ENCODE peak calls at places on chromosomes 4 and X, in eight cellular contexts. One of them, this sample, is unnamed.
A peak's percentile ranks its signal among the peaks of the same experiment; 100 is the strongest.

GRCh38 chrX:105635794-105636193 is 186.5 kb upstream of the NRK start:
- DNase-seq in ELR: no peak
- DNase-seq in cardiac muscle cell: no peak
- DNase-seq in activated CD8-positive, alpha-beta memory T cell treated with anti-CD3 and anti-CD28 coated beads for 48 hours: no peak
- DNase-seq in glutamatergic neuron: no peak
- DNase-seq in fibroblast of lung: no peak
- DNase-seq in body of pancreas: no peak
- DNase-seq in NCI-H2171 treated with DMSO at 0.1 percent for 48 hours: no peak
- DNase-seq in this sample: no peak

GRCh38 chr4:673349-674091 is 556 bp downstream of the ATP5ME start:
- DNase-seq in ELR: peak; percentile 35
- DNase-seq in cardiac muscle cell: peak; percentile 35
- DNase-seq in activated CD8-positive, alpha-beta memory T cell treated with anti-CD3 and anti-CD28 coated beads for 48 hours: no peak
- DNase-seq in glutamatergic neuron: peak; percentile 39
- DNase-seq in fibroblast of lung: no peak
- DNase-seq in body of pancreas: peak; percentile 49
- DNase-seq in NCI-H2171 treated with DMSO at 0.1 percent for 48 hours: no peak
- DNase-seq in this sample: peak; percentile 62

GRCh38 chr4:159504634-159505033 is 401.8 kb downstream of the RAPGEF2 start:
- DNase-seq in ELR: peak; percentile 70
- DNase-seq in cardiac muscle cell: peak; percentile 58
- DNase-seq in activated CD8-positive, alpha-beta memory T cell treated with anti-CD3 and anti-CD28 coated beads for 48 hours: no peak
- DNase-seq in glutamatergic neuron: no peak
- DNase-seq in fibroblast of lung: peak; percentile 53
- DNase-seq in body of pancreas: no peak
- DNase-seq in NCI-H2171 treated with DMSO at 0.1 percent for 48 hours: no peak
- DNase-seq in this sample: no peak

GRCh38 chr4:6794189-6794588 is 11.7 kb downstream of the KIAA0232 start:
- DNase-seq in ELR: no peak
- DNase-seq in cardiac muscle cell: no peak
- DNase-seq in activated CD8-positive, alpha-beta memory T cell treated with anti-CD3 and anti-CD28 coated beads for 48 hours: no peak
- DNase-seq in glutamatergic neuron: no peak
- DNase-seq in fibroblast of lung: no peak
- DNase-seq in body of pancreas: no peak
- DNase-seq in NCI-H2171 treated with DMSO at 0.1 percent for 48 hours: no peak
- DNase-seq in this sample: no peak

GRCh38 chr4:3372933-3373465 is 68.8 kb upstream of the HGFAC start:
- DNase-seq in ELR: no peak
- DNase-seq in cardiac muscle cell: no peak
- DNase-seq in activated CD8-positive, alpha-beta memory T cell treated with anti-CD3 and anti-CD28 coated beads for 48 hours: no peak
- DNase-seq in glutamatergic neuron: no peak
- DNase-seq in fibroblast of lung: peak; percentile 54
- DNase-seq in body of pancreas: no peak
- DNase-seq in NCI-H2171 treated with DMSO at 0.1 percent for 48 hours: no peak
- DNase-seq in this sample: no peak

GRCh38 chr4:87543835-87544461 is 14.8 kb upstream of the SPARCL1 start:
- DNase-seq in ELR: peak; percentile 62
- DNase-seq in cardiac muscle cell: peak; percentile 80
- DNase-seq in activated CD8-positive, alpha-beta memory T cell treated with anti-CD3 and anti-CD28 coated beads for 48 hours: no peak
- DNase-seq in glutamatergic neuron: no peak
- DNase-seq in fibroblast of lung: peak; percentile 58
- DNase-seq in body of pancreas: no peak
- DNase-seq in NCI-H2171 treated with DMSO at 0.1 percent for 48 hours: peak; percentile 13
- DNase-seq in this sample: no peak

GRCh38 chr4:183541081-183542045 is 36.5 kb downstream of the ING2 start:
- DNase-seq in ELR: no peak
- DNase-seq in cardiac muscle cell: peak; percentile 15
- DNase-seq in activated CD8-positive, alpha-beta memory T cell treated with anti-CD3 and anti-CD28 coated beads for 48 hours: no peak
- DNase-seq in glutamatergic neuron: peak; percentile 44
- DNase-seq in fibroblast of lung: peak; percentile 9
- DNase-seq in body of pancreas: peak; percentile 52
- DNase-seq in NCI-H2171 treated with DMSO at 0.1 percent for 48 hours: no peak
- DNase-seq in this sample: no peak

GRCh38 chrX:155877288-155877687 is 3.9 kb upstream of the VAMP7 start:
- DNase-seq in ELR: no peak
- DNase-seq in cardiac muscle cell: no peak
- DNase-seq in activated CD8-positive, alpha-beta memory T cell treated with anti-CD3 and anti-CD28 coated beads for 48 hours: no peak
- DNase-seq in glutamatergic neuron: no peak
- DNase-seq in fibroblast of lung: no peak
- DNase-seq in body of pancreas: no peak
- DNase-seq in NCI-H2171 treated with DMSO at 0.1 percent for 48 hours: no peak
- DNase-seq in this sample: no peak

GRCh38 chrX:17291998-17292658 is 82.9 kb upstream of the NHS start:
- DNase-seq in ELR: no peak
- DNase-seq in cardiac muscle cell: peak; percentile 3
- DNase-seq in activated CD8-positive, alpha-beta memory T cell treated with anti-CD3 and anti-CD28 coated beads for 48 hours: no peak
- DNase-seq in glutamatergic neuron: no peak
- DNase-seq in fibroblast of lung: peak; percentile 30
- DNase-seq in body of pancreas: no peak
- DNase-seq in NCI-H2171 treated with DMSO at 0.1 percent for 48 hours: peak; percentile 2
- DNase-seq in this sample: no peak

GRCh38 chr4:5126857-5127256 is 75.6 kb downstream of the STK32B start:
- DNase-seq in ELR: no peak
- DNase-seq in cardiac muscle cell: no peak
- DNase-seq in activated CD8-positive, alpha-beta memory T cell treated with anti-CD3 and anti-CD28 coated beads for 48 hours: no peak
- DNase-seq in glutamatergic neuron: no peak
- DNase-seq in fibroblast of lung: no peak
- DNase-seq in body of pancreas: no peak
- DNase-seq in NCI-H2171 treated with DMSO at 0.1 percent for 48 hours: no peak
- DNase-seq in this sample: no peak

GRCh38 chr4:39120418-39120817 is 58.4 kb downstream of the KLHL5 start:
- DNase-seq in ELR: no peak
- DNase-seq in cardiac muscle cell: no peak
- DNase-seq in activated CD8-positive, alpha-beta memory T cell treated with anti-CD3 and anti-CD28 coated beads for 48 hours: no peak
- DNase-seq in glutamatergic neuron: no peak
- DNase-seq in fibroblast of lung: no peak
- DNase-seq in body of pancreas: no peak
- DNase-seq in NCI-H2171 treated with DMSO at 0.1 percent for 48 hours: no peak
- DNase-seq in this sample: no peak

GRCh38 chrX:15579778-15580747 is 20.7 kb downstream of the ACE2 start:
- DNase-seq in ELR: no peak
- DNase-seq in cardiac muscle cell: peak; percentile 87
- DNase-seq in activated CD8-positive, alpha-beta memory T cell treated with anti-CD3 and anti-CD28 coated beads for 48 hours: no peak
- DNase-seq in glutamatergic neuron: no peak
- DNase-seq in fibroblast of lung: peak; percentile 74
- DNase-seq in body of pancreas: peak; percentile 13
- DNase-seq in NCI-H2171 treated with DMSO at 0.1 percent for 48 hours: no peak
- DNase-seq in this sample: no peak

GRCh38 chr4:113394730-113395530 is 345.5 kb downstream of the ANK2 start:
- DNase-seq in ELR: peak; percentile 83
- DNase-seq in cardiac muscle cell: peak; percentile 92
- DNase-seq in activated CD8-positive, alpha-beta memory T cell treated with anti-CD3 and anti-CD28 coated beads for 48 hours: peak; percentile 38
- DNase-seq in glutamatergic neuron: no peak
- DNase-seq in fibroblast of lung: peak; percentile 76
- DNase-seq in body of pancreas: peak; percentile 55
- DNase-seq in NCI-H2171 treated with DMSO at 0.1 percent for 48 hours: peak; percentile 75
- DNase-seq in this sample: peak; percentile 80

GRCh38 chrX:132046533-132046932 is 23.4 kb downstream of the STK26 start:
- DNase-seq in ELR: no peak
- DNase-seq in cardiac muscle cell: no peak
- DNase-seq in activated CD8-positive, alpha-beta memory T cell treated with anti-CD3 and anti-CD28 coated beads for 48 hours: no peak
- DNase-seq in glutamatergic neuron: no peak
- DNase-seq in fibroblast of lung: no peak
- DNase-seq in body of pancreas: no peak
- DNase-seq in NCI-H2171 treated with DMSO at 0.1 percent for 48 hours: no peak
- DNase-seq in this sample: no peak

GRCh38 chrX:36035550-36035949 is 116.0 kb downstream of the CFAP47 start:
- DNase-seq in ELR: no peak
- DNase-seq in cardiac muscle cell: no peak
- DNase-seq in activated CD8-positive, alpha-beta memory T cell treated with anti-CD3 and anti-CD28 coated beads for 48 hours: no peak
- DNase-seq in glutamatergic neuron: no peak
- DNase-seq in fibroblast of lung: no peak
- DNase-seq in body of pancreas: no peak
- DNase-seq in NCI-H2171 treated with DMSO at 0.1 percent for 48 hours: no peak
- DNase-seq in this sample: no peak

GRCh38 chrX:19334945-19335626 is 8.6 kb upstream of the PDHA1 start:
- DNase-seq in ELR: peak; percentile 56
- DNase-seq in cardiac muscle cell: peak; percentile 10
- DNase-seq in activated CD8-positive, alpha-beta memory T cell treated with anti-CD3 and anti-CD28 coated beads for 48 hours: no peak
- DNase-seq in glutamatergic neuron: peak; percentile 12
- DNase-seq in fibroblast of lung: no peak
- DNase-seq in body of pancreas: peak; percentile 11
- DNase-seq in NCI-H2171 treated with DMSO at 0.1 percent for 48 hours: peak; percentile 27
- DNase-seq in this sample: no peak

GRCh38 chr4:9703391-9703790 is 78.0 kb upstream of the DRD5 start:
- DNase-seq in ELR: peak; percentile 1
- DNase-seq in cardiac muscle cell: peak; percentile 45
- DNase-seq in activated CD8-positive, alpha-beta memory T cell treated with anti-CD3 and anti-CD28 coated beads for 48 hours: peak; percentile 61
- DNase-seq in glutamatergic neuron: peak; percentile 67
- DNase-seq in fibroblast of lung: no peak
- DNase-seq in body of pancreas: peak; percentile 52
- DNase-seq in NCI-H2171 treated with DMSO at 0.1 percent for 48 hours: peak; percentile 79
- DNase-seq in this sample: peak; percentile 54

GRCh38 chr4:185142563-185142910 is 529 bp upstream of the SLC25A4 start:
- DNase-seq in ELR: no peak
- DNase-seq in cardiac muscle cell: no peak
- DNase-seq in activated CD8-positive, alpha-beta memory T cell treated with anti-CD3 and anti-CD28 coated beads for 48 hours: no peak
- DNase-seq in glutamatergic neuron: no peak
- DNase-seq in fibroblast of lung: no peak
- DNase-seq in body of pancreas: no peak
- DNase-seq in NCI-H2171 treated with DMSO at 0.1 percent for 48 hours: peak; percentile 22
- DNase-seq in this sample: no peak

GRCh38 chr4:137998666-137999429 is 243.3 kb downstream of the SLC7A11 start:
- DNase-seq in ELR: no peak
- DNase-seq in cardiac muscle cell: peak; percentile 30
- DNase-seq in activated CD8-positive, alpha-beta memory T cell treated with anti-CD3 and anti-CD28 coated beads for 48 hours: no peak
- DNase-seq in glutamatergic neuron: no peak
- DNase-seq in fibroblast of lung: peak; percentile 93
- DNase-seq in body of pancreas: no peak
- DNase-seq in NCI-H2171 treated with DMSO at 0.1 percent for 48 hours: no peak
- DNase-seq in this sample: no peak

GRCh38 chrX:129013574-129013973 is 509.7 kb downstream of the SMARCA1 start:
- DNase-seq in ELR: no peak
- DNase-seq in cardiac muscle cell: no peak
- DNase-seq in activated CD8-positive, alpha-beta memory T cell treated with anti-CD3 and anti-CD28 coated beads for 48 hours: no peak
- DNase-seq in glutamatergic neuron: no peak
- DNase-seq in fibroblast of lung: no peak
- DNase-seq in body of pancreas: no peak
- DNase-seq in NCI-H2171 treated with DMSO at 0.1 percent for 48 hours: no peak
- DNase-seq in this sample: no peak

GRCh38 chrX:119694601-119695534 is 1.9 kb upstream of the SEPTIN6 start:
- DNase-seq in ELR: no peak
- DNase-seq in cardiac muscle cell: no peak
- DNase-seq in activated CD8-positive, alpha-beta memory T cell treated with anti-CD3 and anti-CD28 coated beads for 48 hours: no peak
- DNase-seq in glutamatergic neuron: peak; percentile 25
- DNase-seq in fibroblast of lung: no peak
- DNase-seq in body of pancreas: no peak
- DNase-seq in NCI-H2171 treated with DMSO at 0.1 percent for 48 hours: no peak
- DNase-seq in this sample: no peak

GRCh38 chr4:2792711-2793577 is at the start of gene SH3BP2:
- DNase-seq in ELR: peak; percentile 79
- DNase-seq in cardiac muscle cell: peak; percentile 86
- DNase-seq in activated CD8-positive, alpha-beta memory T cell treated with anti-CD3 and anti-CD28 coated beads for 48 hours: no peak
- DNase-seq in glutamatergic neuron: peak; percentile 82
- DNase-seq in fibroblast of lung: peak; percentile 65
- DNase-seq in body of pancreas: peak; percentile 76
- DNase-seq in NCI-H2171 treated with DMSO at 0.1 percent for 48 hours: no peak
- DNase-seq in this sample: peak; percentile 83

GRCh38 chr4:140626982-140627381 is 58.2 kb upstream of the UCP1 start:
- DNase-seq in ELR: no peak
- DNase-seq in cardiac muscle cell: peak; percentile 24
- DNase-seq in activated CD8-positive, alpha-beta memory T cell treated with anti-CD3 and anti-CD28 coated beads for 48 hours: no peak
- DNase-seq in glutamatergic neuron: no peak
- DNase-seq in fibroblast of lung: no peak
- DNase-seq in body of pancreas: no peak
- DNase-seq in NCI-H2171 treated with DMSO at 0.1 percent for 48 hours: no peak
- DNase-seq in this sample: no peak

GRCh38 chr4:168515222-168516011 is 18.6 kb downstream of the PALLD start:
- DNase-seq in ELR: no peak
- DNase-seq in cardiac muscle cell: no peak
- DNase-seq in activated CD8-positive, alpha-beta memory T cell treated with anti-CD3 and anti-CD28 coated beads for 48 hours: no peak
- DNase-seq in glutamatergic neuron: no peak
- DNase-seq in fibroblast of lung: peak; percentile 17
- DNase-seq in body of pancreas: peak; percentile 66
- DNase-seq in NCI-H2171 treated with DMSO at 0.1 percent for 48 hours: no peak
- DNase-seq in this sample: no peak

GRCh38 chr4:1244978-1245471 is 3.9 kb downstream of the CTBP1 start:
- DNase-seq in ELR: no peak
- DNase-seq in cardiac muscle cell: no peak
- DNase-seq in activated CD8-positive, alpha-beta memory T cell treated with anti-CD3 and anti-CD28 coated beads for 48 hours: no peak
- DNase-seq in glutamatergic neuron: no peak
- DNase-seq in fibroblast of lung: no peak
- DNase-seq in body of pancreas: peak; percentile 29
- DNase-seq in NCI-H2171 treated with DMSO at 0.1 percent for 48 hours: no peak
- DNase-seq in this sample: peak; percentile 33

This sample was measured in ureter.